ENCODE peak calls at places on chromosomes 2 and 18, in seven cellular contexts. One of them, this sample, is unnamed.

GRCh38 chr2:62306751-62307468 is 111.0 kb downstream of the B3GNT2 start:
- DNase-seq in endothelial cell: no peak
- DNase-seq in HCT116: peak
- DNase-seq in psoas muscle: no peak
- DNase-seq in left ventricle myocardium inferior: no peak
- DNase-seq in K562: no peak
- DNase-seq in ascending aorta: no peak
- DNase-seq in this sample: no peak

GRCh38 chr2:185187421-185187820 is 551.2 kb upstream of the FSIP2 start:
- DNase-seq in endothelial cell: no peak
- DNase-seq in HCT116: no peak
- DNase-seq in psoas muscle: no peak
- DNase-seq in left ventricle myocardium inferior: no peak
- DNase-seq in K562: no peak
- DNase-seq in ascending aorta: no peak
- DNase-seq in this sample: no peak

GRCh38 chr2:42195559-42195958 is 26.4 kb downstream of the EML4 start:
- DNase-seq in endothelial cell: no peak
- DNase-seq in HCT116: peak
- DNase-seq in psoas muscle: no peak
- DNase-seq in left ventricle myocardium inferior: no peak
- DNase-seq in K562: no peak
- DNase-seq in ascending aorta: no peak
- DNase-seq in this sample: peak

GRCh38 chr2:239395524-239395923 is 5.3 kb downstream of the HDAC4 start:
- DNase-seq in endothelial cell: no peak
- DNase-seq in HCT116: no peak
- DNase-seq in psoas muscle: no peak
- DNase-seq in left ventricle myocardium inferior: no peak
- DNase-seq in K562: no peak
- DNase-seq in ascending aorta: no peak
- DNase-seq in this sample: no peak

GRCh38 chr2:207315131-207315530 is 149.4 kb upstream of the KLF7 start:
- DNase-seq in endothelial cell: no peak
- DNase-seq in HCT116: no peak
- DNase-seq in psoas muscle: no peak
- DNase-seq in left ventricle myocardium inferior: no peak
- DNase-seq in K562: no peak
- DNase-seq in ascending aorta: no peak
- DNase-seq in this sample: no peak

GRCh38 chr18:36532394-36532793 is 234.9 kb downstream of the FHOD3 start:
- DNase-seq in endothelial cell: no peak
- DNase-seq in HCT116: no peak
- DNase-seq in psoas muscle: no peak
- DNase-seq in left ventricle myocardium inferior: no peak
- DNase-seq in K562: no peak
- DNase-seq in ascending aorta: no peak
- DNase-seq in this sample: no peak

GRCh38 chr2:43553341-43553855 is 42.4 kb downstream of the THADA start:
- DNase-seq in endothelial cell: no peak
- DNase-seq in HCT116: no peak
- DNase-seq in psoas muscle: no peak
- DNase-seq in left ventricle myocardium inferior: no peak
- DNase-seq in K562: no peak
- DNase-seq in ascending aorta: no peak
- DNase-seq in this sample: no peak

GRCh38 chr18:34114996-34115395 is 109.7 kb downstream of the NOL4 start:
- DNase-seq in endothelial cell: no peak
- DNase-seq in HCT116: no peak
- DNase-seq in psoas muscle: no peak
- DNase-seq in left ventricle myocardium inferior: no peak
- DNase-seq in K562: no peak
- DNase-seq in ascending aorta: no peak
- DNase-seq in this sample: no peak

GRCh38 chr2:43927442-43927841 is 68.3 kb downstream of the LRPPRC start:
- DNase-seq in endothelial cell: no peak
- DNase-seq in HCT116: no peak
- DNase-seq in psoas muscle: no peak
- DNase-seq in left ventricle myocardium inferior: no peak
- DNase-seq in K562: no peak
- DNase-seq in ascending aorta: no peak
- DNase-seq in this sample: no peak

GRCh38 chr2:215409331-215410127 is 26.3 kb downstream of the FN1 start:
- DNase-seq in endothelial cell: no peak
- DNase-seq in HCT116: peak
- DNase-seq in psoas muscle: no peak
- DNase-seq in left ventricle myocardium inferior: no peak
- DNase-seq in K562: no peak
- DNase-seq in ascending aorta: no peak
- DNase-seq in this sample: no peak

GRCh38 chr18:28963481-28963880 is 786.6 kb upstream of the CDH2 start:
- DNase-seq in endothelial cell: no peak
- DNase-seq in HCT116: no peak
- DNase-seq in psoas muscle: no peak
- DNase-seq in left ventricle myocardium inferior: no peak
- DNase-seq in K562: no peak
- DNase-seq in ascending aorta: no peak
- DNase-seq in this sample: no peak

GRCh38 chr18:10015288-10015701 is 101.5 kb downstream of the VAPA start:
- DNase-seq in endothelial cell: no peak
- DNase-seq in HCT116: no peak
- DNase-seq in psoas muscle: no peak
- DNase-seq in left ventricle myocardium inferior: no peak
- DNase-seq in K562: peak
- DNase-seq in ascending aorta: no peak
- DNase-seq in this sample: no peak

GRCh38 chr2:20986540-20986939 is 57.3 kb downstream of the APOB start:
- DNase-seq in endothelial cell: no peak
- DNase-seq in HCT116: no peak
- DNase-seq in psoas muscle: peak
- DNase-seq in left ventricle myocardium inferior: no peak
- DNase-seq in K562: no peak
- DNase-seq in ascending aorta: no peak
- DNase-seq in this sample: no peak

GRCh38 chr18:8359481-8359880 is 249.8 kb upstream of the RAB12 start:
- DNase-seq in endothelial cell: no peak
- DNase-seq in HCT116: no peak
- DNase-seq in psoas muscle: no peak
- DNase-seq in left ventricle myocardium inferior: no peak
- DNase-seq in K562: no peak
- DNase-seq in ascending aorta: no peak
- DNase-seq in this sample: no peak

GRCh38 chr2:143125647-143126046 is 3.6 kb upstream of the ARHGAP15 start:
- DNase-seq in endothelial cell: no peak
- DNase-seq in HCT116: no peak
- DNase-seq in psoas muscle: no peak
- DNase-seq in left ventricle myocardium inferior: no peak
- DNase-seq in K562: no peak
- DNase-seq in ascending aorta: no peak
- DNase-seq in this sample: no peak

GRCh38 chr2:52852006-52852405 is 915.6 kb upstream of the CHAC2 start:
- DNase-seq in endothelial cell: no peak
- DNase-seq in HCT116: no peak
- DNase-seq in psoas muscle: no peak
- DNase-seq in left ventricle myocardium inferior: no peak
- DNase-seq in K562: no peak
- DNase-seq in ascending aorta: no peak
- DNase-seq in this sample: no peak

GRCh38 chr2:238700122-238700457 is 147.8 kb upstream of the TWIST2 start:
- DNase-seq in endothelial cell: no peak
- DNase-seq in HCT116: no peak
- DNase-seq in psoas muscle: no peak
- DNase-seq in left ventricle myocardium inferior: peak
- DNase-seq in K562: no peak
- DNase-seq in ascending aorta: no peak
- DNase-seq in this sample: no peak

GRCh38 chr2:11264007-11264406 is 80.4 kb downstream of the ROCK2 start:
- DNase-seq in endothelial cell: no peak
- DNase-seq in HCT116: no peak
- DNase-seq in psoas muscle: no peak
- DNase-seq in left ventricle myocardium inferior: no peak
- DNase-seq in K562: no peak
- DNase-seq in ascending aorta: no peak
- DNase-seq in this sample: no peak

GRCh38 chr2:56892381-56892780 is 708.6 kb downstream of the CCDC85A start:
- DNase-seq in endothelial cell: no peak
- DNase-seq in HCT116: no peak
- DNase-seq in psoas muscle: no peak
- DNase-seq in left ventricle myocardium inferior: no peak
- DNase-seq in K562: no peak
- DNase-seq in ascending aorta: no peak
- DNase-seq in this sample: no peak

GRCh38 chr2:206211657-206212255 is 52.1 kb downstream of the EEF1B2 start:
- DNase-seq in endothelial cell: no peak
- DNase-seq in HCT116: no peak
- DNase-seq in psoas muscle: no peak
- DNase-seq in left ventricle myocardium inferior: no peak
- DNase-seq in K562: no peak
- DNase-seq in ascending aorta: no peak
- DNase-seq in this sample: no peak

GRCh38 chr2:96157649-96158553 is 12.7 kb upstream of the DUSP2 start:
- DNase-seq in endothelial cell: no peak
- DNase-seq in HCT116: no peak
- DNase-seq in psoas muscle: peak
- DNase-seq in left ventricle myocardium inferior: no peak
- DNase-seq in K562: peak
- DNase-seq in ascending aorta: no peak
- DNase-seq in this sample: no peak

GRCh38 chr2:200442471-200442870 is 67.4 kb downstream of the KCTD18 start:
- DNase-seq in endothelial cell: no peak
- DNase-seq in HCT116: no peak
- DNase-seq in psoas muscle: no peak
- DNase-seq in left ventricle myocardium inferior: no peak
- DNase-seq in K562: no peak
- DNase-seq in ascending aorta: no peak
- DNase-seq in this sample: no peak

GRCh38 chr2:5076599-5076998 is 615.6 kb upstream of the SOX11 start:
- DNase-seq in endothelial cell: no peak
- DNase-seq in HCT116: no peak
- DNase-seq in psoas muscle: no peak
- DNase-seq in left ventricle myocardium inferior: no peak
- DNase-seq in K562: no peak
- DNase-seq in ascending aorta: no peak
- DNase-seq in this sample: no peak

GRCh38 chr2:177397501-177398289 is 5.1 kb downstream of the AGPS start:
- DNase-seq in endothelial cell: no peak
- DNase-seq in HCT116: no peak
- DNase-seq in psoas muscle: no peak
- DNase-seq in left ventricle myocardium inferior: no peak
- DNase-seq in K562: no peak
- DNase-seq in ascending aorta: no peak
- DNase-seq in this sample: peak

GRCh38 chr2:178819992-178820391 is 12.8 kb upstream of the TTN start:
- DNase-seq in endothelial cell: no peak
- DNase-seq in HCT116: no peak
- DNase-seq in psoas muscle: no peak
- DNase-seq in left ventricle myocardium inferior: no peak
- DNase-seq in K562: no peak
- DNase-seq in ascending aorta: no peak
- DNase-seq in this sample: no peak

GRCh38 chr2:37085731-37086147 is 1.4 kb downstream of the GPATCH11 start:
- DNase-seq in endothelial cell: no peak
- DNase-seq in HCT116: no peak
- DNase-seq in psoas muscle: no peak
- DNase-seq in left ventricle myocardium inferior: no peak
- DNase-seq in K562: peak
- DNase-seq in ascending aorta: no peak
- DNase-seq in this sample: peak

GRCh38 chr2:237824085-237824484 is 25.5 kb downstream of the RBM44 start:
- DNase-seq in endothelial cell: no peak
- DNase-seq in HCT116: no peak
- DNase-seq in psoas muscle: no peak
- DNase-seq in left ventricle myocardium inferior: no peak
- DNase-seq in K562: no peak
- DNase-seq in ascending aorta: no peak
- DNase-seq in this sample: no peak

GRCh38 chr2:209556354-209556961 is 132.6 kb downstream of the MAP2 start:
- DNase-seq in endothelial cell: no peak
- DNase-seq in HCT116: peak
- DNase-seq in psoas muscle: no peak
- DNase-seq in left ventricle myocardium inferior: no peak
- DNase-seq in K562: no peak
- DNase-seq in ascending aorta: no peak
- DNase-seq in this sample: peak

GRCh38 chr18:45169610-45170009 is 445.7 kb upstream of the SLC14A2 start:
- DNase-seq in endothelial cell: no peak
- DNase-seq in HCT116: no peak
- DNase-seq in psoas muscle: peak
- DNase-seq in left ventricle myocardium inferior: no peak
- DNase-seq in K562: no peak
- DNase-seq in ascending aorta: no peak
- DNase-seq in this sample: no peak
- TF ChIP-seq CTCF in endothelial cell: no peak
- TF ChIP-seq CTCF in HCT116: no peak
- TF ChIP-seq CTCF in psoas muscle: no peak
- TF ChIP-seq CTCF in left ventricle myocardium inferior: no peak
- TF ChIP-seq CTCF in K562: no peak
- TF ChIP-seq CTCF in ascending aorta: no peak
- TF ChIP-seq CTCF in this sample: no peak

DNA sequence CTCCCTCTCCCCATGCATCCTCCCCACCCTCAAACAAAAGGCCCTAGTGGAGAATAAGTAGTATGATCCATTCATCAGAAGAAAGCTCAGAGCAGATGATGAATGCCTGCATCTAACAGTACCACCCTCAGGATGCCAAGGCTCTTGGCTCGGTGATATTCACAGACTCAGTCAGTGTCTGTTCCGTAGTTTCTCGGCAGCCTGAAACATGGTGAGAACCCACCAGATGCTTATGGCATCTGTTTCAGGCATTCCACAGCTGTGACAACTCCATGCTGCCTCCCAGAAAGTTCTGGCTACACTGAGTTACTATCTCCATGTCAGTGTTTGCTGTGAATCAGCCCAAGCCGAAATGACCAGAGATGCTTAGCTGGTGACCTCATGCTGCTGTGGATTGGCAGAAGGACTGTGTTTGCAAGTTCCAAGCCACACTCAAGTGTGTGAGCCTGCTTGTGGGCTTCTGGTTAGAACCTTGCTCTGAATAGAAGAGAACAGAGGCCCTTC is 83.9 kb downstream of the WDSUB1 start:
- DNase-seq in endothelial cell: no peak
- DNase-seq in HCT116: no peak
- DNase-seq in psoas muscle: no peak
- DNase-seq in left ventricle myocardium inferior: peak
- DNase-seq in K562: no peak
- DNase-seq in ascending aorta: peak
- DNase-seq in this sample: peak
- TF ChIP-seq CTCF in endothelial cell: no peak
- TF ChIP-seq CTCF in HCT116: no peak
- TF ChIP-seq CTCF in psoas muscle: no peak
- TF ChIP-seq CTCF in left ventricle myocardium inferior: peak
- TF ChIP-seq CTCF in K562: no peak
- TF ChIP-seq CTCF in ascending aorta: no peak
- TF ChIP-seq CTCF in this sample: no peak

GRCh38 chr2:69020496-69020895 is 7.5 kb downstream of the ANTXR1 start:
- DNase-seq in endothelial cell: no peak
- DNase-seq in HCT116: no peak
- DNase-seq in psoas muscle: no peak
- DNase-seq in left ventricle myocardium inferior: no peak
- DNase-seq in K562: no peak
- DNase-seq in ascending aorta: no peak
- DNase-seq in this sample: no peak
- TF ChIP-seq CTCF in endothelial cell: no peak
- TF ChIP-seq CTCF in HCT116: no peak
- TF ChIP-seq CTCF in psoas muscle: no peak
- TF ChIP-seq CTCF in left ventricle myocardium inferior: no peak
- TF ChIP-seq CTCF in K562: no peak
- TF ChIP-seq CTCF in ascending aorta: no peak
- TF ChIP-seq CTCF in this sample: no peak

GRCh38 chr18:3970929-3971328 is 484.2 kb downstream of the DLGAP1 start:
- DNase-seq in endothelial cell: no peak
- DNase-seq in HCT116: no peak
- DNase-seq in psoas muscle: no peak
- DNase-seq in left ventricle myocardium inferior: no peak
- DNase-seq in K562: peak
- DNase-seq in ascending aorta: no peak
- DNase-seq in this sample: no peak
- TF ChIP-seq CTCF in endothelial cell: no peak
- TF ChIP-seq CTCF in HCT116: peak
- TF ChIP-seq CTCF in psoas muscle: no peak
- TF ChIP-seq CTCF in left ventricle myocardium inferior: peak
- TF ChIP-seq CTCF in K562: peak
- TF ChIP-seq CTCF in ascending aorta: peak
- TF ChIP-seq CTCF in this sample: no peak

This sample was measured in A549.